ENCODE peak calls at places on chromosomes 16 and 17, in four cellular contexts. U, P, Q and I are unnamed samples.

GRCh38 chr16:85659805-85660511 is 28.8 kb downstream of the GINS2 start:
- DNase-seq in U (peak), P (peak), Q (no peak), I (peak)

GRCh38 chr16:72876981-72877373 is 171.0 kb downstream of the ZFHX3 start:
- DNase-seq in U (no peak), P (no peak), Q (no peak), I (no peak)

GRCh38 chr17:7855643-7856080 is 796 bp downstream of the TMEM88 start:
- DNase-seq in U (no peak), P (no peak), Q (no peak), I (no peak)

GRCh38 chr16:72282338-72282737 is 110.4 kb upstream of the PMFBP1 start:
- DNase-seq in U (no peak), P (no peak), Q (no peak), I (no peak)

GRCh38 chr17:80497726-80498241 is 21.4 kb upstream of the NPTX1 start:
- DNase-seq in U (no peak), P (no peak), Q (no peak), I (no peak)

GRCh38 chr17:68318103-68318991 is 27.1 kb downstream of the ARSG start:
- DNase-seq in U (no peak), P (peak), Q (no peak), I (peak)

GRCh38 chr16:11252482-11252931 is 3.5 kb downstream of the SOCS1 start:
- DNase-seq in U (no peak), P (no peak), Q (no peak), I (no peak)

GRCh38 chr16:70703041-70703834 is 17.4 kb upstream of the MTSS2 start:
- DNase-seq in U (peak), P (peak), Q (no peak), I (no peak)

GRCh38 chr17:72560303-72561247 is 439.8 kb downstream of the SOX9 start:
- DNase-seq in U (peak), P (peak), Q (no peak), I (peak)

GRCh38 chr17:44558349-44559287 is 1.3 kb downstream of the FZD2 start:
- DNase-seq in U (no peak), P (no peak), Q (no peak), I (no peak)

GRCh38 chr16:67431805-67432476 is 1.0 kb downstream of the HSD11B2 start:
- DNase-seq in U (peak), P (no peak), Q (no peak), I (no peak)

GRCh38 chr16:59633996-59634579 is 900.0 kb upstream of the GOT2 start:
- DNase-seq in U (no peak), P (no peak), Q (no peak), I (peak)

GRCh38 chr16:83247767-83248372 is 559.9 kb upstream of the HSBP1 start:
- DNase-seq in U (no peak), P (no peak), Q (no peak), I (no peak)

GRCh38 chr16:54193656-54194007 is 93.0 kb downstream of the IRX3 start:
- DNase-seq in U (peak), P (peak), Q (peak), I (peak)

GRCh38 chr16:57240872-57241271 is 4.2 kb upstream of the ARL2BP start:
- DNase-seq in U (no peak), P (no peak), Q (no peak), I (no peak)

GRCh38 chr17:66540131-66540781 is 237.8 kb downstream of the PRKCA start:
- DNase-seq in U (no peak), P (peak), Q (no peak), I (no peak)

GRCh38 chr16:14302399-14303181 is 231.5 kb downstream of the MRTFB start:
- DNase-seq in U (peak), P (no peak), Q (no peak), I (peak)

GRCh38 chr17:45942284-45942683 is 47.9 kb downstream of the MAPT start:
- DNase-seq in U (no peak), P (no peak), Q (no peak), I (no peak)

GRCh38 chr16:70470927-70471341 is 16.5 kb downstream of the FCSK start:
- DNase-seq in U (peak), P (peak), Q (no peak), I (peak)

GRCh38 chr16:84593825-84594724 is 23.8 kb downstream of the COTL1 start:
- DNase-seq in U (peak), P (peak), Q (peak), I (no peak)

GRCh38 chr17:5588584-5588983 is 4.3 kb upstream of the NLRP1 start:
- DNase-seq in U (peak), P (no peak), Q (no peak), I (no peak)

GRCh38 chr16:29012913-29013641 is 28.2 kb downstream of the LAT start:
- DNase-seq in U (no peak), P (no peak), Q (no peak), I (no peak)

GRCh38 chr16:63652091-63652490 is 1469.8 kb downstream of the CDH11 start:
- DNase-seq in U (no peak), P (peak), Q (no peak), I (no peak)

GRCh38 chr16:30183961-30184429 is 593 bp downstream of the CORO1A start:
- DNase-seq in U (no peak), P (no peak), Q (peak), I (no peak)

GRCh38 chr16:75733305-75734141 is 7.2 kb upstream of the CPHXL start:
- DNase-seq in U (no peak), P (no peak), Q (no peak), I (no peak)

GRCh38 chr17:20926532-20926931 is 116.3 kb downstream of the USP22 start:
- DNase-seq in U (no peak), P (no peak), Q (no peak), I (no peak)

GRCh38 chr17:20930065-20930760 is 112.6 kb downstream of the USP22 start:
- DNase-seq in U (no peak), P (no peak), Q (no peak), I (no peak)

GRCh38 chr17:20925954-20926353 is 116.9 kb downstream of the USP22 start:
- DNase-seq in U (no peak), P (no peak), Q (no peak), I (no peak)

GRCh38 chr17:20925091-20925490 is 117.7 kb downstream of the USP22 start:
- DNase-seq in U (no peak), P (no peak), Q (no peak), I (no peak)

DNA sequence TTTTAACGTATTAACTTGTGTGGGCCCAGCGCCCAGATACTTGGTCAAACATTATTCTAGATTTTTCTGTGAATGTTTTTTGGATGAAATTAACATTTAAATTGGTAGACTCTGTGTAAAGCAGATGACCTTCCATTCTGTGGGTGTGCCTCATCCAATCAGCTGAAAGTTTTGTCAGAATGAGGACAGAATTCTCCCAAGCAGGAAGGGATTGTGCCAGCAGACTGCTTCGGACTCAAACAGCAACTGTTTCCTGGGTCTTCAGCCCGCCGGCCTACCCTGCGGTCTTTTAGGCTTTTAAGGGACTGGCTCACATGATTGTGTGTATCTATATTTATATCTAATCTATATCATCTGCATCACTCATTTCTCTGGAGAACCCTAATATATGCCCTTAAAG is 115.2 kb downstream of the USP22 start:
- DNase-seq in U (no peak), P (no peak), Q (no peak), I (no peak)
- TF ChIP-seq POLR2AphosphoS2 in U (no peak), P (no peak), Q (no peak), I (no peak)

GRCh38 chr16:18800674-18801196 is 614 bp downstream of the ARL6IP1 start:
- DNase-seq in U (peak), P (no peak), Q (no peak), I (no peak)
- H3K4me2 ChIP-seq in U (peak), P (peak), Q (peak), I (peak)

DNA sequence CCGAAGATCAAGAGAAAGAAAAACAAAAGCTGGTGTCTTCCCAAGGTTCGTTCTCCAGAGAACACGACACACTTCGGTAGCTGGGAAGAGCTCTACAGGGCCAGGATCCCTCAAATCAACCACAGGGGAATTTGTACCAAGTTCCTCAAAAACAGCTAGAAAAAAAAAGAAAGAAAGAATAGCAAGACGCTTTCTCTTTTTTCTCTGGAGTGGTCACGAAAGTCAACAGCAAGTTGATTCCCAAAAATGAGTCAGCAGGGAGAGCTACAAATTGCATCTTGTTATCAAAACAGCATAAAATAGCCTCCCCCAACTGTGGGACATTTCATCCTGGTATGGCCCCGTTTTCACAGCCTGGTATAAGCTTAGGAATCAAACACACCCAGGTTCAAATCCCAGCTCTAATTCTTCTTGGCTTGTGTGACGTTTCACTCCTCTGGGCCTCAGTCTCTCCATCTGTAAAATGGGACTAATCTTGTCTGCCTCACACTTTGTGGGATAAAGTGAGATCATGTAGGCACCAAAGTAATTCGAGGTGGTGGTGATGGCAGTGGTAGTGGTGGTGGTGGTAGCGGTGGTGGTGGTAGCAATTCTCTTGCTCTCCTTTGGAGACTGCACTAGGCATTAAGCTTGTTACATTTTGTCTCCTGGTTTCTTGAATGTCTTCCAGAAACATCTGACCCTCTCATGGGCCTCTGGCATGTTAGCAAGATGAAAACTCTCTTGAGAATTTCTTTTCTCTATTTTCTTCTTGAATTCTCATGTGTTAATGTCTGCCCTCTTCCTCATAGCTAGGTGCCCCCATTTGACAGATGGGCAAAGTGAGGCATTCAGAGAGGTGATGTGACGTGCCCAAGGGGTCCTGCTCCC is 988 bp upstream of the IL21R start:
- DNase-seq in U (no peak), P (no peak), Q (no peak), I (no peak)
- TF ChIP-seq POLR2AphosphoS2 in U (no peak), P (no peak), Q (no peak), I (no peak)

GRCh38 chr16:27374794-27375499 is 27.0 kb upstream of the IL21R start:
- DNase-seq in U (peak), P (peak), Q (peak), I (peak)

GRCh38 chr16:27370318-27370717 is 31.7 kb upstream of the IL21R start:
- DNase-seq in U (no peak), P (no peak), Q (no peak), I (no peak)

GRCh38 chr16:27377666-27378485 is 24.1 kb upstream of the IL21R start:
- DNase-seq in U (no peak), P (no peak), Q (peak), I (no peak)

GRCh38 chr16:27373312-27373711 is 28.7 kb upstream of the IL21R start:
- DNase-seq in U (no peak), P (no peak), Q (no peak), I (no peak)

DNA sequence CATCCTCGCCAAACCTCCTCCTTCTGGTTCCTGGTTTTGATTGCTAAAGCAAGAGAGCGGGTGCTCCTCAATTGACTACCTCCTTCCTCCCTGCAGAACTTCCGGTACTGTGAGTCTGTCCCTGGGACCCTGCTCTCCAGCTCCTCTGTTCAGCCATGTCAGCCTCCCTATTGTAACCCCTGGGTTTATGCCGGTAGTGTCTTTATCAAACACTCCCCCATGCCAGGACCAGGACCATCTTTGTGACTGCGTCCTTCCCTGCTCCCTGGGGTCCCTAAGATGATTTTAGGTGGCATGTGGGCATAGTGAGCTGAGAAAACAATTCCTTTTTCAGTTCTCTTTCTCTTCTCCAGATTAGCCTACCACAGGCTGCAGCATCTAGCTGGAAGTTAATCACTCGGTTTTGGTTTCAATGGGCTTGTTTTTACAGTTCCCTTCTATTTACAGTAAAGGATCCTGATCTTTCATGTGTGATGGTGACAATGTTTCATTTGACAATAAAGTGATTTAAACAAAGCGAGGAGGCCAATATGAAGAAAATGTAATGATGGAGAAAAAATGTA is 27.7 kb upstream of the IL21R start:
- DNase-seq in U (no peak), P (no peak), Q (peak), I (no peak)
- H3K4me2 ChIP-seq in U (no peak), P (peak), Q (peak), I (no peak)

GRCh38 chr17:77318491-77319210 is 177.9 kb downstream of the SEC14L1 start:
- DNase-seq in U (no peak), P (no peak), Q (no peak), I (peak)
- TF ChIP-seq POLR2AphosphoS2 in U (no peak), P (no peak), Q (no peak), I (no peak)

DNA sequence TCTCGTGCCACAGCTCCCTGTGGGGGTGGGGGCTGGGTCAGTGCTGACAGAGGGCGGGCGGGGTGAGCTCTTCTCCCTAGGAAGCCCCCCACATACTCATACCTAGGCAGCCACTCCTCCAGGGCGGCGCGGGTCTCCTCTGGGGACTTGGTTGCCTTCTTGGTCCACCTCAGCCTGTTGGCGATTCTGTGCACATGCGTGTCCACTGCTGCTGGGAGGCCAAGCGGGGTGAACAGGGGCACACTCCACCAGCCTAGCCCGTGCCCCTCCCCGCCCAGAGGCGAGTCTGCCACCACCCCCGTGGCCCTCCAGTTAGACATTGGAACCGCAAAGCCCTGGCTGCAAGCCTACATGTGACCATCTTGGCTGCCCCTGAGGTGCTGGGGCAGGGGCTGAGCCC is 7.6 kb downstream of the NTHL1 start:
- DNase-seq in U (no peak), P (no peak), Q (no peak), I (no peak)
- H3K4me2 ChIP-seq in U (no peak), P (peak), Q (no peak), I (peak)